ENCODE peak calls at places on chromosome 14, in eight cellular contexts. One of them, this sample, is unnamed.
A peak's percentile ranks its signal among the peaks of the same experiment; 100 is the strongest.

GRCh38 chr14:24087004-24087403 is 7.1 kb upstream of the PCK2 start:
- DNase-seq in heart right ventricle: no peak
- DNase-seq in iPS DF 6.9: no peak
- DNase-seq in upper lobe of right lung: no peak
- DNase-seq in esophagus squamous epithelium: no peak
- DNase-seq in DND-41: no peak
- DNase-seq in fibroblast of lung: no peak
- DNase-seq in left ventricle myocardium inferior: no peak
- DNase-seq in this sample: no peak

GRCh38 chr14:54806616-54807015 is 96.0 kb downstream of the GCH1 start:
- DNase-seq in heart right ventricle: no peak
- DNase-seq in iPS DF 6.9: no peak
- DNase-seq in upper lobe of right lung: no peak
- DNase-seq in esophagus squamous epithelium: no peak
- DNase-seq in DND-41: no peak
- DNase-seq in fibroblast of lung: no peak
- DNase-seq in left ventricle myocardium inferior: no peak
- DNase-seq in this sample: no peak

GRCh38 chr14:60654303-60654925 is 5.1 kb upstream of the SIX1 start:
- DNase-seq in heart right ventricle: no peak
- DNase-seq in iPS DF 6.9: no peak
- DNase-seq in upper lobe of right lung: no peak
- DNase-seq in esophagus squamous epithelium: no peak
- DNase-seq in DND-41: no peak
- DNase-seq in fibroblast of lung: peak; percentile 42
- DNase-seq in left ventricle myocardium inferior: no peak
- DNase-seq in this sample: no peak

GRCh38 chr14:20489093-20489994 is 16.0 kb upstream of the RNASE10 start:
- DNase-seq in heart right ventricle: no peak
- DNase-seq in iPS DF 6.9: no peak
- DNase-seq in upper lobe of right lung: no peak
- DNase-seq in esophagus squamous epithelium: no peak
- DNase-seq in DND-41: no peak
- DNase-seq in fibroblast of lung: no peak
- DNase-seq in left ventricle myocardium inferior: no peak
- DNase-seq in this sample: no peak

GRCh38 chr14:51442513-51443175 is 202.6 kb downstream of the TMX1 start:
- DNase-seq in heart right ventricle: no peak
- DNase-seq in iPS DF 6.9: no peak
- DNase-seq in upper lobe of right lung: no peak
- DNase-seq in esophagus squamous epithelium: no peak
- DNase-seq in DND-41: no peak
- DNase-seq in fibroblast of lung: peak; percentile 99
- DNase-seq in left ventricle myocardium inferior: no peak
- DNase-seq in this sample: peak; percentile 76

GRCh38 chr14:29242755-29243340 is 476.3 kb downstream of the FOXG1 start:
- DNase-seq in heart right ventricle: no peak
- DNase-seq in iPS DF 6.9: no peak
- DNase-seq in upper lobe of right lung: no peak
- DNase-seq in esophagus squamous epithelium: no peak
- DNase-seq in DND-41: no peak
- DNase-seq in fibroblast of lung: peak; percentile 76
- DNase-seq in left ventricle myocardium inferior: no peak
- DNase-seq in this sample: peak; percentile 58

GRCh38 chr14:60724080-60724618 is at the start of gene SIX4:
- DNase-seq in heart right ventricle: peak; percentile 57
- DNase-seq in iPS DF 6.9: peak; percentile 91
- DNase-seq in upper lobe of right lung: peak; percentile 80
- DNase-seq in esophagus squamous epithelium: no peak
- DNase-seq in DND-41: no peak
- DNase-seq in fibroblast of lung: peak; percentile 86
- DNase-seq in left ventricle myocardium inferior: peak; percentile 49
- DNase-seq in this sample: peak; percentile 73

GRCh38 chr14:73824536-73824935 is 27.1 kb upstream of the PTGR2 start:
- DNase-seq in heart right ventricle: no peak
- DNase-seq in iPS DF 6.9: no peak
- DNase-seq in upper lobe of right lung: no peak
- DNase-seq in esophagus squamous epithelium: no peak
- DNase-seq in DND-41: no peak
- DNase-seq in fibroblast of lung: no peak
- DNase-seq in left ventricle myocardium inferior: no peak
- DNase-seq in this sample: no peak

GRCh38 chr14:43649508-43649907 is 857.6 kb downstream of the FSCB start:
- DNase-seq in heart right ventricle: no peak
- DNase-seq in iPS DF 6.9: no peak
- DNase-seq in upper lobe of right lung: no peak
- DNase-seq in esophagus squamous epithelium: no peak
- DNase-seq in DND-41: no peak
- DNase-seq in fibroblast of lung: no peak
- DNase-seq in left ventricle myocardium inferior: no peak
- DNase-seq in this sample: no peak

GRCh38 chr14:34227834-34228662 is 234.0 kb downstream of the SPTSSA start:
- DNase-seq in heart right ventricle: peak; percentile 53
- DNase-seq in iPS DF 6.9: peak; percentile 48
- DNase-seq in upper lobe of right lung: peak; percentile 68
- DNase-seq in esophagus squamous epithelium: no peak
- DNase-seq in DND-41: peak; percentile 65
- DNase-seq in fibroblast of lung: peak; percentile 49
- DNase-seq in left ventricle myocardium inferior: peak; percentile 41
- DNase-seq in this sample: peak; percentile 21

GRCh38 chr14:104876251-104876699 is 11.2 kb downstream of the CEP170B start:
- DNase-seq in heart right ventricle: peak; percentile 28
- DNase-seq in iPS DF 6.9: no peak
- DNase-seq in upper lobe of right lung: peak; percentile 61
- DNase-seq in esophagus squamous epithelium: no peak
- DNase-seq in DND-41: no peak
- DNase-seq in fibroblast of lung: no peak
- DNase-seq in left ventricle myocardium inferior: no peak
- DNase-seq in this sample: no peak

GRCh38 chr14:37140176-37140575 is 32.2 kb downstream of the SLC25A21 start:
- DNase-seq in heart right ventricle: no peak
- DNase-seq in iPS DF 6.9: no peak
- DNase-seq in upper lobe of right lung: no peak
- DNase-seq in esophagus squamous epithelium: no peak
- DNase-seq in DND-41: no peak
- DNase-seq in fibroblast of lung: peak; percentile 79
- DNase-seq in left ventricle myocardium inferior: no peak
- DNase-seq in this sample: no peak

GRCh38 chr14:21308479-21309237 is 28.8 kb downstream of the RPGRIP1 start:
- DNase-seq in heart right ventricle: peak; percentile 29
- DNase-seq in iPS DF 6.9: peak; percentile 92
- DNase-seq in upper lobe of right lung: peak; percentile 85
- DNase-seq in esophagus squamous epithelium: peak; percentile 62
- DNase-seq in DND-41: peak; percentile 14
- DNase-seq in fibroblast of lung: peak; percentile 85
- DNase-seq in left ventricle myocardium inferior: peak; percentile 44
- DNase-seq in this sample: peak; percentile 25

GRCh38 chr14:63431466-63431865 is 111.7 kb downstream of the PPP2R5E start:
- DNase-seq in heart right ventricle: no peak
- DNase-seq in iPS DF 6.9: no peak
- DNase-seq in upper lobe of right lung: no peak
- DNase-seq in esophagus squamous epithelium: no peak
- DNase-seq in DND-41: no peak
- DNase-seq in fibroblast of lung: no peak
- DNase-seq in left ventricle myocardium inferior: no peak
- DNase-seq in this sample: no peak

GRCh38 chr14:30940886-30941285 is 66.5 kb downstream of the COCH start:
- DNase-seq in heart right ventricle: no peak
- DNase-seq in iPS DF 6.9: no peak
- DNase-seq in upper lobe of right lung: no peak
- DNase-seq in esophagus squamous epithelium: no peak
- DNase-seq in DND-41: no peak
- DNase-seq in fibroblast of lung: no peak
- DNase-seq in left ventricle myocardium inferior: no peak
- DNase-seq in this sample: no peak
- H3K36me3 ChIP-seq in heart right ventricle: peaks cover 72% of the 10 kb centered on the region
- H3K36me3 ChIP-seq in iPS DF 6.9: no peaks in the 10 kb centered on the region
- H3K36me3 ChIP-seq in upper lobe of right lung: peaks cover 37% of the 10 kb centered on the region
- H3K36me3 ChIP-seq in esophagus squamous epithelium: no peaks in the 10 kb centered on the region
- H3K36me3 ChIP-seq in DND-41: peaks cover 52% of the 10 kb centered on the region
- H3K36me3 ChIP-seq in fibroblast of lung: no peaks in the 10 kb centered on the region
- H3K36me3 ChIP-seq in left ventricle myocardium inferior: peaks cover 26% of the 10 kb centered on the region
- H3K36me3 ChIP-seq in this sample: no peaks in the 10 kb centered on the region

GRCh38 chr14:52801014-52801708 is 9.8 kb upstream of the GNPNAT1 start:
- DNase-seq in heart right ventricle: no peak
- DNase-seq in iPS DF 6.9: no peak
- DNase-seq in upper lobe of right lung: no peak
- DNase-seq in esophagus squamous epithelium: no peak
- DNase-seq in DND-41: no peak
- DNase-seq in fibroblast of lung: peak; percentile 93
- DNase-seq in left ventricle myocardium inferior: no peak
- DNase-seq in this sample: peak; percentile 34
- H3K4me3 ChIP-seq in heart right ventricle: no peak overlapping the region
- H3K4me3 ChIP-seq in iPS DF 6.9: no peak overlapping the region
- H3K4me3 ChIP-seq in upper lobe of right lung: no peak overlapping the region
- H3K4me3 ChIP-seq in esophagus squamous epithelium: no peak overlapping the region
- H3K4me3 ChIP-seq in DND-41: no peak overlapping the region
- H3K4me3 ChIP-seq in fibroblast of lung: peak overlapping the region; percentile 33
- H3K4me3 ChIP-seq in left ventricle myocardium inferior: no peak overlapping the region
- H3K4me3 ChIP-seq in this sample: no peak overlapping the region

DNA sequence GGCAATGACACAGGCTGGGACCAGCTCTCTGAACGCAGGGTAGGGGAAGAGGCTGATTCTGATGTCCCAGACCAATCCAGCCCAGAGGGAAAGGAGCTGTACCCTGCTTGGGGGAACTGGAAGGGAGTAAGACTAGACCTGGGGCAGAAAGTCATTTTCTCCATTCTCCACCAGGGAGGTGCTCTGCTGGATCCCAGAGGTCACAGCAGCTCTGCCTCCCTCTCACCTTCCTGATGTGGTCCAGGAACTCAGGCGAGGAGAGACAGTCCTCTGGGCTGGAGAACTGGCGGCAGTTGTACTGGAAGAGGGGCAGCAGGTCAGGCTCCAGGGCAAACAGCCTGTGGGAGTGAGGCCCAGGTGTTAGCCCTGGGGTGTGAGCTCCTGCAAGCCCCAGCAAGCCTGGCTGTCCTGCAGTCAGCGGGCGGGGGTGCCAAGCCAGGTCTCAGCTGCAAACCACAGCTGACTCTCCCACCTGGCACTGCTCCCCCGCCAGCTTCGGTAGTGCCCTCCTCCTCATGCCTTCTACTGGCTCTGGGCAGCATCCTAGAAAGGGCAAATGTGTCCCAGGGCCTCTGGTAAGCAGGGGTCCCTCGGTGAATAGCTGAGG is 1.9 kb downstream of the NGB start:
- DNase-seq in heart right ventricle: no peak
- DNase-seq in iPS DF 6.9: no peak
- DNase-seq in upper lobe of right lung: no peak
- DNase-seq in esophagus squamous epithelium: no peak
- DNase-seq in DND-41: peak; percentile 54
- DNase-seq in fibroblast of lung: no peak
- DNase-seq in left ventricle myocardium inferior: no peak
- DNase-seq in this sample: no peak
- H3K27me3 ChIP-seq in heart right ventricle: peaks cover 57% of the 10 kb centered on the region
- H3K27me3 ChIP-seq in iPS DF 6.9: peaks cover 21% of the 10 kb centered on the region
- H3K27me3 ChIP-seq in upper lobe of right lung: peaks cover 31% of the 10 kb centered on the region
- H3K27me3 ChIP-seq in esophagus squamous epithelium: peaks cover 13% of the 10 kb centered on the region
- H3K27me3 ChIP-seq in DND-41: no peaks in the 10 kb centered on the region
- H3K27me3 ChIP-seq in fibroblast of lung: peaks cover 23% of the 10 kb centered on the region
- H3K27me3 ChIP-seq in left ventricle myocardium inferior: peaks cover 85% of the 10 kb centered on the region
- H3K27me3 ChIP-seq in this sample: peaks cover 10% of the 10 kb centered on the region

GRCh38 chr14:61765225-61765943 is 3.2 kb downstream of the SNAPC1 start:
- DNase-seq in heart right ventricle: no peak
- DNase-seq in iPS DF 6.9: no peak
- DNase-seq in upper lobe of right lung: no peak
- DNase-seq in esophagus squamous epithelium: no peak
- DNase-seq in DND-41: no peak
- DNase-seq in fibroblast of lung: peak; percentile 37
- DNase-seq in left ventricle myocardium inferior: no peak
- DNase-seq in this sample: no peak

GRCh38 chr14:61761557-61761956 is 663 bp upstream of the SNAPC1 start:
- DNase-seq in heart right ventricle: no peak
- DNase-seq in iPS DF 6.9: no peak
- DNase-seq in upper lobe of right lung: no peak
- DNase-seq in esophagus squamous epithelium: no peak
- DNase-seq in DND-41: no peak
- DNase-seq in fibroblast of lung: no peak
- DNase-seq in left ventricle myocardium inferior: no peak
- DNase-seq in this sample: no peak

GRCh38 chr14:61766136-61766535 is 3.9 kb downstream of the SNAPC1 start:
- DNase-seq in heart right ventricle: no peak
- DNase-seq in iPS DF 6.9: no peak
- DNase-seq in upper lobe of right lung: no peak
- DNase-seq in esophagus squamous epithelium: no peak
- DNase-seq in DND-41: no peak
- DNase-seq in fibroblast of lung: peak; percentile 44
- DNase-seq in left ventricle myocardium inferior: no peak
- DNase-seq in this sample: no peak

GRCh38 chr14:61761959-61762786 is at the start of gene SNAPC1:
- DNase-seq in heart right ventricle: peak; percentile 97
- DNase-seq in iPS DF 6.9: peak; percentile 97
- DNase-seq in upper lobe of right lung: peak; percentile 98
- DNase-seq in esophagus squamous epithelium: peak; percentile 83
- DNase-seq in DND-41: peak; percentile 97
- DNase-seq in fibroblast of lung: peak; percentile 94
- DNase-seq in left ventricle myocardium inferior: peak; percentile 97
- DNase-seq in this sample: peak; percentile 92

DNA sequence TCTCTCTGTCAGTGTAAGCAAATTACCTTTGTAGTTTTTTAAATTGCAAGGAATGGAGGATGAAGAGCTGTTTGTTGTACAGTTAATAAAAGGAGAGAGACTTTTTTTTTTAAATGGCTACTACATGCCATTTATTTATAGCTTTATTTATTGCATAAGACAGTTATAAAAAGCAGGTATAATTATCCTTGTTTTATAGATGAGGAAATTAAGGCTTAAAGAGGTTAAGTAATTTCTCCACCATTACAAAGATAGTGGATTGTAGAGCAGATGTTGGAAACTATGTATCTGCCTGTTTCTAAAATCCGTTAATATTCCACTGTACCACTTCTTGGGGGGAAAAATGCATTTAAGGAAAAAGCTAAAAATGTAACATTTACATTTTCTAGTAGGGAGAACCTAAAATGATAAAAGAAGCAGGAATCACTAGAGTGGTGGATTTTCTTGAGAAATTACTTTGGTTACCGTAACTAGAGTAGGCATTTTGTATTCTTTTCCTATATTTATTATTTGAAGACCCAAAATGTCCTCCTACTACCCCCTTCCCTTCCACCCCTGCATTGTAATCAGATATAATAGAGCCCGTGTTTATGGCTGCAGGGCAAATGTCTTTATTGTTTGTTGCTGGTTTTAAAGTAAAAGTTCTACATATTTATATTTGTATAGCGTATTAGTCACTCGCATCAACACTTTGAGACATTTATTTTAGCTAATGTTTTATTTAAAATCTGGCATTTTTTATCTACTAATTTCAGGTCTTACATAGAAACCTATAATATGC is 2.3 kb downstream of the SNAPC1 start:
- DNase-seq in heart right ventricle: no peak
- DNase-seq in iPS DF 6.9: no peak
- DNase-seq in upper lobe of right lung: no peak
- DNase-seq in esophagus squamous epithelium: no peak
- DNase-seq in DND-41: no peak
- DNase-seq in fibroblast of lung: no peak
- DNase-seq in left ventricle myocardium inferior: no peak
- DNase-seq in this sample: no peak
- H3K36me3 ChIP-seq in heart right ventricle: peaks cover 31% of the 10 kb centered on the region
- H3K36me3 ChIP-seq in iPS DF 6.9: no peaks in the 10 kb centered on the region
- H3K36me3 ChIP-seq in upper lobe of right lung: peaks cover 15% of the 10 kb centered on the region
- H3K36me3 ChIP-seq in esophagus squamous epithelium: no peaks in the 10 kb centered on the region
- H3K36me3 ChIP-seq in DND-41: peaks cover 18% of the 10 kb centered on the region
- H3K36me3 ChIP-seq in fibroblast of lung: peaks cover 2% of the 10 kb centered on the region
- H3K36me3 ChIP-seq in left ventricle myocardium inferior: peaks cover 22% of the 10 kb centered on the region
- H3K36me3 ChIP-seq in this sample: peaks cover 27% of the 10 kb centered on the region